ENCODE peak calls at places on chromosomes 12 and 14, in five cellular contexts. T, Z, S, L and F are unnamed samples.

GRCh38 chr14:95683793-95684192 is 2.4 kb upstream of the TCL1B start:
- DNase-seq in T (peak), Z (peak), S (peak), L (no peak), F (peak)

GRCh38 chr12:128844031-128844635 is 9.1 kb upstream of the GLT1D1 start:
- DNase-seq in T (peak), Z (peak), S (no peak), L (no peak), F (no peak)

GRCh38 chr12:78725951-78726550 is 138.5 kb upstream of the SYT1 start:
- DNase-seq in T (no peak), Z (no peak), S (no peak), L (no peak), F (no peak)

GRCh38 chr14:26722258-26722657 is 124.4 kb upstream of the NOVA1 start:
- DNase-seq in T (no peak), Z (no peak), S (no peak), L (no peak), F (no peak)

GRCh38 chr12:2876431-2877046 is 435 bp downstream of the FOXM1 start:
- DNase-seq in T (no peak), Z (no peak), S (no peak), L (no peak), F (peak)

GRCh38 chr12:62332598-62332997 is 72.4 kb downstream of the USP15 start:
- DNase-seq in T (no peak), Z (no peak), S (no peak), L (no peak), F (no peak)

GRCh38 chr12:1907652-1908611 is 10.5 kb downstream of the CACNA2D4 start:
- DNase-seq in T (no peak), Z (peak), S (no peak), L (no peak), F (no peak)

GRCh38 chr12:68352067-68352466 is 19.9 kb upstream of the MDM1 start:
- DNase-seq in T (no peak), Z (no peak), S (no peak), L (no peak), F (peak)

GRCh38 chr12:122747224-122748175 is 5.1 kb upstream of the DENR start:
- DNase-seq in T (no peak), Z (no peak), S (no peak), L (no peak), F (no peak)

GRCh38 chr12:124914392-124915248 is at the start of gene UBC:
- DNase-seq in T (peak), Z (peak), S (peak), L (no peak), F (peak)

GRCh38 chr14:65446159-65446558 is 33.6 kb downstream of the FUT8 start:
- DNase-seq in T (no peak), Z (no peak), S (no peak), L (no peak), F (no peak)

GRCh38 chr14:32100175-32100574 is 23.1 kb downstream of the ARHGAP5 start:
- DNase-seq in T (no peak), Z (no peak), S (no peak), L (no peak), F (no peak)

DNA sequence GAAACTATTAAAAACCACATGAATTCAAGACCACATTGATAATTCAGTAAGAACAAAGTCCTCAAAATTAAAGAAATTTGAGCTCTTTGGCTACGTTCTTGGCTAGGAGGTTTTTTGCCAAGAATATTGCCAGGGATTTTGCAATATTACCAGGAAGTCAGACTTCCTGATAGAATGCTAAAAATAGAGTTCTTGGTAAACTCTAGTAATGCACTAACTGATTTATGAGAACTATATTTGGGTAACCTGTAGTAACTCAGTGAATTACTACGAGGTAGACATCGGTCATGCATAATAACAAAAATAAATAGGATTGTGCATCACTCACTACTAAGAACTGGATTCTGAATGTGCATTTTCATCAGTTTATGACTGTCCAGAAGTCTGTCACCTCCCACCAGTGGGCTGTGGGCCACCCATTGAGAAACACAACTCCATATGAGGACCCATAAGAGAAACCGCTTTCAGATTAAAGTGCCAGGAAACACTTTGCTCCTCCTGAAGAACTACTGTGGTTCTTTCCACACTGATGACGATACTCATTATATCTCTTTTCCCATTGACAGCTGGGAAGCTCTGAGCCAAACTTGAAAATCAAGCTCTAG is 116.7 kb downstream of the BCL11B start:
- DNase-seq in T (no peak), Z (no peak), S (no peak), L (no peak), F (no peak)
- TF ChIP-seq SP1 in T (no peak), Z (no peak), S (no peak), L (no peak), F (no peak)

DNA sequence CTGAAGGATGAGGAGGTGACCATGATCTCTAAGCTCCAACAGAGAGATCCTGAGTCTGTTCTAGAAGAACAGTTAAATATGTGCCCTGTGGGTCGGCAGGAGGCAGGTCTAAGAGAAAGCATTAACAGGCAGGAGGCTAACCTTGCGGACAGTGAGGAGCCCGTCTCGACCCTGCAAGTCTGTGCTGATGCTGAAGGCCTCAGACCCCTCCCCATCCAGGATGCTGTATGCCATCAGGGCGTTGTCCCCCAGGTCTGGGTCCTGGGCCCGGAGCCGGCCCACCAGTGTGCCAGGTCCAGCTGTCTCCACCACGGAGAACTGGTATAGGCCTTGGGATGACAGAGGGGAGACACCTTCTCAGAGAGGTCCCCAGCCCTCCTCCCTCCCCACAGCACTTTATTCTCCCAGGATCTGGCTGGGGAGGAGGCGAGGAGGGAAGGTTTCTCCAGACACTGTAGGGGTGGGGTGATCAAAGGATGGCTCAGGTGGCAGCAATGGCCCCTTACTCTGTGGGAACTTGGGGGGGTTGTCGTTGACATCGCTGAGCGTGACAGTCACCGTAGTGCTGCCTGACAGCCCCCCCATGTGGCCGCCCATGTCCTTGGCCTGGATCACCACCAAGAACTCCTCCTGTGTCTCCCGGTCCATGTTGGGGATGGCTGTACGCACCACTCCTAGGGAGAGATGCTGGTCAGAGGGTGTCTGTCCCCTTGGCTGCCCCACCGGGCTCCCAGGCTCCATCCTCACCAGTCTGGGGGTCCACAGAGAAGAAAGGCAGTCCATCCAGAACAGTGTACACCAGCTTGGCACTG is 3.1 kb downstream of the CDH24 start:
- DNase-seq in T (no peak), Z (no peak), S (no peak), L (no peak), F (peak)
- TF ChIP-seq CTCF in T (peak), Z (peak), S (peak), L (peak), F (peak)

DNA sequence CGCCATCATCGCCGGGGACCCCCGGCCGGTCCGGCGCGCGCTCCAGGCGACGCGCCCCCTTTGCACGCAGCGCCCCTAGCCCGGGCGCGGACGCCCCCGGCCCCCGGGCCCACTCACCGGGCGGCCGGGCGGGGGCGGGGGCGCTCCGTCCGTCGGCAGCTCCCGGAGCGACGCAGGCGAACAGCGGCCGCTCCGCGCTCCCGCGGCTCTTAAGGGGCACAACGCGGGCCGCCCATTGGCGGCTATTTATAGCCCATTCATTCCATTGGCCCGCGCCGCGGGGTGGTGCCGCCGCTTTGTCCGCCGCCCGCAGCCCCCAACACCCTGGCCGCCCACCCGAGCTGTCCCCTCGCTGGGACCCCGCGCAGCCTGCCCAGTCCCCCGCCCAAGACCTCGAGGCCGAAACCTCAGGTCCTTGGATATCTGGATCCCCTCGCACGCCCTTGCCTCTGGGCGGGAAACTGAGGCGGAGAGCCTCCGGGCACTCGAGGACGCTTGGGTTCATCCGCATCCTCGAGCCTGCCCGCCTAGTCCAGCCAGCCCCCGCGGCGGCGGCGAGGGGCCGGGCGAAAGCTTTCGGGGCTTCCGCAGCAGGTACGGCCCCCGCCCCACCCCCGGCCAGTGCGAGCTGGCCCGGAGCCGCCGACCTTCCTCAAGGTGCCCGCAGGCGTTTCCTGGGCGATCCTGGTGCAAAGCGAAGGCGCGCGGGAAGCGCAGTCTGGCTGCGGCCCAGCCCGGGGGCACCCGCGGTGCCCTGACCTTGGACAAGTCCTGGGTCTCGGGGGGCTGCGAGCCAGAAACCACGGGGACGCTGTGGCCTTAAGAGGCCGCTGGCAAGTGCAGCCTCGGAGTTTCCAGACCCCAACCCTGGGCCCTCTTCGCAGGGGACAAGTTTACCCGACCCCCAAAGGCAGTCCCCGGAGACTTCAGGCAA is at the start of gene CKB:
- DNase-seq in T (no peak), Z (peak), S (no peak), L (no peak), F (peak)
- TF ChIP-seq EZH2 in T (no peak), Z (no peak), S (no peak), L (no peak), F (no peak)

GRCh38 chr14:68261092-68261842 is 441.7 kb downstream of the RAD51B start:
- DNase-seq in T (no peak), Z (no peak), S (no peak), L (no peak), F (no peak)

GRCh38 chr14:68260121-68260520 is 440.5 kb downstream of the RAD51B start:
- DNase-seq in T (no peak), Z (no peak), S (no peak), L (no peak), F (no peak)

GRCh38 chr14:68266998-68267397 is 447.4 kb downstream of the RAD51B start:
- DNase-seq in T (no peak), Z (no peak), S (no peak), L (peak), F (no peak)

GRCh38 chr14:68262567-68262966 is 443.0 kb downstream of the RAD51B start:
- DNase-seq in T (no peak), Z (no peak), S (no peak), L (no peak), F (no peak)

GRCh38 chr14:68263563-68264350 is 444.2 kb downstream of the RAD51B start:
- DNase-seq in T (no peak), Z (no peak), S (no peak), L (no peak), F (no peak)
- TF ChIP-seq SP1 in T (no peak), Z (no peak), S (no peak), L (no peak), F (no peak)